ENCODE peak calls at places on chromosome 1, in six cellular contexts. V, T, C, Z, F and Q are unnamed samples.

GRCh38 chr1:47229031-47229831 is 2.8 kb downstream of the TAL1 start:
- DNase-seq in V (no peak), T (no peak), C (no peak), Z (no peak), F (no peak), Q (no peak)

GRCh38 chr1:78005755-78006154 is 1.0 kb downstream of the DNAJB4 start:
- DNase-seq in V (no peak), T (no peak), C (no peak), Z (no peak), F (no peak), Q (no peak)

GRCh38 chr1:198499588-198499987 is 40.9 kb downstream of the ATP6V1G3 start:
- DNase-seq in V (no peak), T (no peak), C (no peak), Z (no peak), F (no peak), Q (no peak)

GRCh38 chr1:55718758-55719671 is 503.9 kb upstream of the USP24 start:
- DNase-seq in V (peak), T (peak), C (peak), Z (peak), F (no peak), Q (peak)

GRCh38 chr1:8002329-8003320 is 23.5 kb downstream of the ERRFI1 start:
- DNase-seq in V (no peak), T (no peak), C (no peak), Z (no peak), F (no peak), Q (no peak)

GRCh38 chr1:84847253-84848247 is 45.5 kb downstream of the LPAR3 start:
- DNase-seq in V (peak), T (peak), C (no peak), Z (no peak), F (no peak), Q (peak)

GRCh38 chr1:95197616-95198252 is 36.3 kb upstream of the RWDD3 start:
- DNase-seq in V (no peak), T (no peak), C (no peak), Z (no peak), F (no peak), Q (no peak)

GRCh38 chr1:27342778-27343638 is 1.2 kb downstream of the SYTL1 start:
- DNase-seq in V (no peak), T (no peak), C (no peak), Z (no peak), F (no peak), Q (peak)

GRCh38 chr1:172821609-172822274 is 162.8 kb downstream of the FASLG start:
- DNase-seq in V (no peak), T (no peak), C (no peak), Z (no peak), F (no peak), Q (no peak)

GRCh38 chr1:175267716-175268416 is 75.3 kb upstream of the KIAA0040 start:
- DNase-seq in V (peak), T (peak), C (no peak), Z (no peak), F (no peak), Q (no peak)

GRCh38 chr1:9630331-9631081 is 21.0 kb upstream of the PIK3CD start:
- DNase-seq in V (no peak), T (no peak), C (no peak), Z (no peak), F (no peak), Q (no peak)

GRCh38 chr1:159987186-159987585 is 33.1 kb upstream of the SLAMF9 start:
- DNase-seq in V (no peak), T (no peak), C (no peak), Z (no peak), F (no peak), Q (no peak)

GRCh38 chr1:226181996-226182714 is 4.4 kb downstream of the ACBD3 start:
- DNase-seq in V (peak), T (peak), C (peak), Z (peak), F (no peak), Q (no peak)

GRCh38 chr1:225657462-225657989 is 4.6 kb upstream of the ENAH start:
- DNase-seq in V (no peak), T (no peak), C (no peak), Z (no peak), F (no peak), Q (no peak)

GRCh38 chr1:61980561-61980960 is 214.1 kb upstream of the L1TD1 start:
- DNase-seq in V (no peak), T (no peak), C (no peak), Z (no peak), F (no peak), Q (no peak)

GRCh38 chr1:6300342-6301141 is 39.6 kb upstream of the GPR153 start:
- DNase-seq in V (no peak), T (no peak), C (no peak), Z (no peak), F (no peak), Q (no peak)
- TF ChIP-seq CTCF in V (no peak), T (no peak), C (no peak), Z (no peak), F (no peak), Q (no peak)

GRCh38 chr1:53111073-53111556 is 31.3 kb downstream of the SLC1A7 start:
- DNase-seq in V (no peak), T (no peak), C (peak), Z (no peak), F (no peak), Q (no peak)
- H3K4me3 ChIP-seq in V (no peak), T (no peak), C (no peak), Z (no peak), F (no peak), Q (no peak)

GRCh38 chr1:186375929-186376330 is 292 bp downstream of the ODR4 start:
- DNase-seq in V (no peak), T (no peak), C (no peak), Z (peak), F (no peak), Q (no peak)

GRCh38 chr1:186374313-186375151 is 521 bp downstream of the TPR start:
- DNase-seq in V (no peak), T (no peak), C (peak), Z (peak), F (no peak), Q (no peak)

GRCh38 chr1:186375152-186375928 is at the start of the genes ODR4 and TPR:
- DNase-seq in V (peak), T (peak), C (peak), Z (peak), F (peak), Q (peak)
- TF ChIP-seq CTCF in V (peak), T (peak), C (peak), Z (peak), F (peak), Q (peak)

GRCh38 chr1:147225193-147225730 is at the start of gene FMO5:
- DNase-seq in V (peak), T (peak), C (peak), Z (peak), F (no peak), Q (peak)
- H3K4me3 ChIP-seq in V (peak), T (peak), C (peak), Z (peak), F (peak), Q (peak)

DNA sequence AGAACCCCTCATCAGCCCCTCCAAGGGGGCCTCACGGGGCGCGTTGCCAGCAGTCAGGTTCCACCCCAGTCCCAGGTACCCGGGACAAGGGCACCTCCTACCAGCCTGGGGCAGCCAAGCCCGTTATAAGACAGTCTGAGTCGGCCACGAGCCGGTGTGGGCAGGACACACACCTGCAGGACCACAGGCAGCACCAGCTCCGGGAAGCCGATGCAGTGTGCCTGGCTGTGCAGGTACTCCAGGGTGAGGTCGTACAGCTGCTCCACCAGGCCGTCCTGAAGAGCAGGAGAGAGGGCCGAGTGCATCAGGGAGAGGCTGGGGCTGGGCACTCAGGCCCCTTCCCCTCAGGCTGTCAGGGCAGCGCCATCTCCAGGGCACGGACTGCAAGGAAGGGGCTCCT is 11.1 kb downstream of the NOC2L start:
- DNase-seq in V (no peak), T (no peak), C (no peak), Z (no peak), F (no peak), Q (no peak)
- TF ChIP-seq CTCF in V (no peak), T (no peak), C (no peak), Z (no peak), F (no peak), Q (no peak)

GRCh38 chr1:2073382-2074230 is 23.4 kb downstream of the PRKCZ start:
- DNase-seq in V (peak), T (no peak), C (no peak), Z (no peak), F (no peak), Q (no peak)
- H3K4me3 ChIP-seq in V (peak), T (peak), C (no peak), Z (no peak), F (peak), Q (peak)

DNA sequence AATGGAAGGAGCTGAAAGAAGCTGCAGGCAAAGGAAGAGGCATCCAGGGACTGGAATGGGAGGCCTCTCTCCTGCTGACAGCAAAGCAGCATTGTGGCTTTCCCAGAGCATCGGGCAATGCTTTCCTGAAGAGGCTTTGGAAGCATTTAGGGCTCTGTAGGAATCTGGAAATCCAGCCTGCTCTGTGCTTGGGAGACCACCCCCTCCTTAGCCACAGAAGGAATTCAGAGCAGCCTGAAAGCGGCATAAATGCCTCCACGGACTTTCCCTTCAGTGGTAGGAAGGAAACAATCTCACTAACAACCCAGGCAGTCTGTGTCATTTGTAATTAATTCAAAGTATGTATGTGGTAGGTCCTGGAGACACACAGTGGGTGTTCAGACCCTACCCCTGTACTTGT is 55.4 kb upstream of the GNG12 start:
- DNase-seq in V (no peak), T (no peak), C (no peak), Z (no peak), F (no peak), Q (no peak)
- TF ChIP-seq CTCF in V (no peak), T (no peak), C (no peak), Z (no peak), F (no peak), Q (no peak)

DNA sequence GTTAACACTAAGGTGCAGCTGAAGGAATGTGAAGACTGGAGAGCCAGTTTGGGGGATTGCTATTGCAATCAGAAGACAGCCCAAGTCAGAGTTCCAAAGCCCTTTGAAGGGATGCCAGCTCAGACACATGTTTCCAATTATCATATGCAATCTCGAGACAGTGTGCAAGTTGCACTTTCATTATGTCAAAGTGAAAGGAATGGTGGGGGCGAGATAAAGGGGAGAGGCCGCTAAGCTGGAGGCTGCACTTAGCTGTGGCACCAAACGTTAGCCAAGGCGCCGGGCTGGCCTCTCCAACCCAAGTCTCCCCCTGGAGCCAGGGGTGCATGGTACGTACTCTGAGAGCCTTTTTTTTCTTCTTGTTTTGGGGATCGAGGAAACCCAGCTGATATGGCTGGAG is 58.0 kb downstream of the NGF start:
- DNase-seq in V (no peak), T (no peak), C (no peak), Z (no peak), F (no peak), Q (no peak)
- H3K4me3 ChIP-seq in V (no peak), T (no peak), C (no peak), Z (no peak), F (no peak), Q (no peak)

DNA sequence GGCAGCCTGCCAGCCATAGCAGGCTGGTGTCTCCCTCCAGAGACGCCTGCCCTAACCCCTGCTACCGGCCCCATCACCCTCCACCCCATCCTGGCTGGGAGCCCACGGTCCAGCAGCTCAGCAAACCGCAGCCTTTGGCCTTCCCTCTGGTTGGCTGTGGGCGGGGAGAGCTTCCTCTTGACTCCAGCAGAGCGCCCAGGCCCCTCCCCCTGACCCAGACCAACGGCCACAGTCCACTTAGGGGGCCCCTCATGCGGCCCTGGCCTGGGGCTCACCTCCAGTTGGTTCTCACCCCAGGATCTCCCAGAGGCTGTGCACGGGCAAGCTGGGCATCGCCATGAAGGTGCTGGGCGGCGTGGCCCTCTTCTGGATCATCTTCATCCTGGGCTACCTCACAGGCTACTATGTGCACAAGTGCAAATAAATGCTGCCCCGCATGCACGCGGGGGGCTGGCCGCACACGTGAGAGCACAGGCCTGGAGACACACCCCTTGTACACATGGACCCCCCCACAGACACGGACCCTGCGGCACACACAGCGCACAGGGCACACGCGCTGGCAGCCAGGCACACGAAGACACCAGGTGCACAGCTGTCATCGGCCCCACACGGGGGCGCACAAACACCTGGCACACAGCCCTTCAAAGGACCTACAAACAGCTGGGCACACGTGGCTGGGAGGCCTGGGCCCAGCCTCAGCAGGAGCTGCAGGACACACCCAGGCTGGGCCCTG is 3.1 kb downstream of the SMIM1 start:
- DNase-seq in V (peak), T (no peak), C (no peak), Z (peak), F (no peak), Q (no peak)
- TF ChIP-seq CTCF in V (no peak), T (peak), C (peak), Z (peak), F (peak), Q (no peak)